ENCODE peak calls at places on chromosomes 7 and 10, in five cellular contexts. One of them, this sample, is unnamed.

GRCh38 chr7:157490465-157490912 is 153.7 kb downstream of the DNAJB6 start:
- DNase-seq in heart left ventricle: no peak
- DNase-seq in GM03348: no peak
- DNase-seq in naive thymus-derived CD4-positive, alpha-beta T cell: peak; percentile 80
- DNase-seq in body of pancreas: no peak
- DNase-seq in this sample: no peak

GRCh38 chr10:71845410-71846406 is 5.3 kb downstream of the PSAP start:
- DNase-seq in body of pancreas: no peak
- DNase-seq in heart left ventricle: no peak
- DNase-seq in naive thymus-derived CD4-positive, alpha-beta T cell: no peak
- DNase-seq in GM03348: no peak
- DNase-seq in this sample: no peak

GRCh38 chr7:122803323-122803722 is 82.9 kb downstream of the CADPS2 start:
- DNase-seq in heart left ventricle: no peak
- DNase-seq in naive thymus-derived CD4-positive, alpha-beta T cell: no peak
- DNase-seq in body of pancreas: no peak
- DNase-seq in GM03348: no peak
- DNase-seq in this sample: no peak

GRCh38 chr7:126401918-126402317 is 850.8 kb downstream of the GRM8 start:
- DNase-seq in heart left ventricle: no peak
- DNase-seq in naive thymus-derived CD4-positive, alpha-beta T cell: no peak
- DNase-seq in GM03348: no peak
- DNase-seq in body of pancreas: no peak
- DNase-seq in this sample: no peak

GRCh38 chr7:129271500-129272355 is 46.9 kb downstream of the AHCYL2 start:
- DNase-seq in naive thymus-derived CD4-positive, alpha-beta T cell: peak; percentile 62
- DNase-seq in heart left ventricle: peak; percentile 16
- DNase-seq in GM03348: peak; percentile 69
- DNase-seq in body of pancreas: peak; percentile 67
- DNase-seq in this sample: peak; percentile 56

GRCh38 chr10:94602729-94603515 is 57.3 kb downstream of the HELLS start:
- DNase-seq in heart left ventricle: no peak
- DNase-seq in GM03348: no peak
- DNase-seq in naive thymus-derived CD4-positive, alpha-beta T cell: no peak
- DNase-seq in body of pancreas: no peak
- DNase-seq in this sample: no peak

GRCh38 chr10:111137012-111137411 is 60.2 kb downstream of the ADRA2A start:
- DNase-seq in heart left ventricle: no peak
- DNase-seq in body of pancreas: no peak
- DNase-seq in GM03348: no peak
- DNase-seq in naive thymus-derived CD4-positive, alpha-beta T cell: no peak
- DNase-seq in this sample: peak; percentile 10

GRCh38 chr10:25016349-25017246 is at the start of gene THNSL1:
- DNase-seq in body of pancreas: peak; percentile 97
- DNase-seq in naive thymus-derived CD4-positive, alpha-beta T cell: peak; percentile 95
- DNase-seq in GM03348: peak; percentile 99
- DNase-seq in heart left ventricle: peak; percentile 99
- DNase-seq in this sample: peak; percentile 98

GRCh38 chr10:73810735-73811465 is 498 bp downstream of the NDST2 start:
- DNase-seq in body of pancreas: peak; percentile 33
- DNase-seq in GM03348: peak; percentile 64
- DNase-seq in naive thymus-derived CD4-positive, alpha-beta T cell: peak; percentile 62
- DNase-seq in heart left ventricle: peak; percentile 43
- DNase-seq in this sample: no peak

GRCh38 chr10:112767156-112767555 is 182.9 kb upstream of the TCF7L2 start:
- DNase-seq in GM03348: no peak
- DNase-seq in heart left ventricle: no peak
- DNase-seq in naive thymus-derived CD4-positive, alpha-beta T cell: no peak
- DNase-seq in body of pancreas: no peak
- DNase-seq in this sample: no peak

GRCh38 chr10:99430116-99430450 is 341 bp downstream of the GOT1 start:
- DNase-seq in GM03348: peak; percentile 44
- DNase-seq in naive thymus-derived CD4-positive, alpha-beta T cell: no peak
- DNase-seq in body of pancreas: no peak
- DNase-seq in heart left ventricle: no peak
- DNase-seq in this sample: no peak

GRCh38 chr7:105277341-105277740 is 111.4 kb downstream of the SRPK2 start:
- DNase-seq in naive thymus-derived CD4-positive, alpha-beta T cell: no peak
- DNase-seq in heart left ventricle: no peak
- DNase-seq in GM03348: no peak
- DNase-seq in body of pancreas: no peak
- DNase-seq in this sample: no peak

GRCh38 chr7:90655566-90655965 is 59.4 kb downstream of the CDK14 start:
- DNase-seq in GM03348: peak; percentile 47
- DNase-seq in body of pancreas: no peak
- DNase-seq in naive thymus-derived CD4-positive, alpha-beta T cell: no peak
- DNase-seq in heart left ventricle: no peak
- DNase-seq in this sample: no peak

GRCh38 chr10:111076191-111076681 is 593 bp upstream of the ADRA2A start:
- DNase-seq in GM03348: peak; percentile 91
- DNase-seq in naive thymus-derived CD4-positive, alpha-beta T cell: no peak
- DNase-seq in heart left ventricle: peak; percentile 52
- DNase-seq in body of pancreas: peak; percentile 75
- DNase-seq in this sample: peak; percentile 31

GRCh38 chr7:33649476-33650441 is 255.6 kb upstream of the BMPER start:
- DNase-seq in body of pancreas: no peak
- DNase-seq in GM03348: no peak
- DNase-seq in heart left ventricle: no peak
- DNase-seq in naive thymus-derived CD4-positive, alpha-beta T cell: no peak
- DNase-seq in this sample: no peak

GRCh38 chr10:79061441-79062315 is 7.1 kb upstream of the ZMIZ1 start:
- DNase-seq in heart left ventricle: no peak
- DNase-seq in GM03348: no peak
- DNase-seq in naive thymus-derived CD4-positive, alpha-beta T cell: no peak
- DNase-seq in body of pancreas: peak; percentile 11
- DNase-seq in this sample: no peak

GRCh38 chr7:48182736-48183369 is 11.6 kb downstream of the ABCA13 start:
- DNase-seq in naive thymus-derived CD4-positive, alpha-beta T cell: no peak
- DNase-seq in GM03348: peak; percentile 48
- DNase-seq in heart left ventricle: no peak
- DNase-seq in body of pancreas: no peak
- DNase-seq in this sample: no peak